ENCODE peak calls at places on chromosomes 12 and 14, in four cellular contexts. One of them, this sample, is unnamed.

GRCh38 chr12:7667025-7667575 is 1.4 kb upstream of the APOBEC1 start:
- DNase-seq in T-cell: no peak
- DNase-seq in NCI-H1694: no peak
- DNase-seq in cardiac fibroblast: no peak
- DNase-seq in this sample: no peak

GRCh38 chr12:1576410-1577240 is 17.8 kb downstream of the FBXL14 start:
- DNase-seq in cardiac fibroblast: peak
- DNase-seq in NCI-H1694: no peak
- DNase-seq in T-cell: no peak
- DNase-seq in this sample: no peak

GRCh38 chr12:57611116-57611809 is at the start of gene ARHGEF25:
- DNase-seq in NCI-H1694: peak
- DNase-seq in T-cell: peak
- DNase-seq in cardiac fibroblast: peak
- DNase-seq in this sample: no peak

GRCh38 chr12:88998421-88998820 is 353.9 kb downstream of the DUSP6 start:
- DNase-seq in cardiac fibroblast: peak
- DNase-seq in T-cell: no peak
- DNase-seq in NCI-H1694: no peak
- DNase-seq in this sample: no peak

GRCh38 chr14:94695231-94695630 is 74.7 kb downstream of the GSC start:
- DNase-seq in cardiac fibroblast: no peak
- DNase-seq in T-cell: no peak
- DNase-seq in NCI-H1694: no peak
- DNase-seq in this sample: no peak

GRCh38 chr14:64461221-64461620 is 4.1 kb upstream of the AKAP5 start:
- DNase-seq in cardiac fibroblast: no peak
- DNase-seq in NCI-H1694: no peak
- DNase-seq in T-cell: no peak
- DNase-seq in this sample: no peak

GRCh38 chr12:34289431-34290190 is 267.3 kb downstream of the ALG10 start:
- DNase-seq in NCI-H1694: no peak
- DNase-seq in T-cell: no peak
- DNase-seq in cardiac fibroblast: no peak
- DNase-seq in this sample: no peak

GRCh38 chr12:112468041-112468440 is 49.3 kb downstream of the PTPN11 start:
- DNase-seq in NCI-H1694: no peak
- DNase-seq in cardiac fibroblast: no peak
- DNase-seq in T-cell: no peak
- DNase-seq in this sample: no peak

GRCh38 chr14:71659165-71659564 is 273.1 kb upstream of the RGS6 start:
- DNase-seq in T-cell: no peak
- DNase-seq in cardiac fibroblast: peak
- DNase-seq in NCI-H1694: no peak
- DNase-seq in this sample: no peak

GRCh38 chr12:1593232-1594044 is 943 bp downstream of the FBXL14 start:
- DNase-seq in NCI-H1694: peak
- DNase-seq in cardiac fibroblast: peak
- DNase-seq in T-cell: peak
- DNase-seq in this sample: no peak

GRCh38 chr14:21098892-21099595 is 589 bp upstream of the ZNF219 start:
- DNase-seq in cardiac fibroblast: no peak
- DNase-seq in T-cell: no peak
- DNase-seq in NCI-H1694: no peak
- DNase-seq in this sample: no peak

GRCh38 chr12:106342397-106343212 is 14.9 kb upstream of the POLR3B start:
- DNase-seq in T-cell: no peak
- DNase-seq in NCI-H1694: no peak
- DNase-seq in cardiac fibroblast: peak
- DNase-seq in this sample: no peak

GRCh38 chr12:2354151-2354991 is 301.6 kb downstream of the CACNA1C start:
- DNase-seq in T-cell: no peak
- DNase-seq in cardiac fibroblast: no peak
- DNase-seq in NCI-H1694: peak
- DNase-seq in this sample: no peak